ENCODE peak calls at places on chromosomes 1 and 21, in nine cellular contexts. One of them, this sample, is unnamed.

GRCh38 chr1:215407575-215407974 is 159.5 kb upstream of the KCTD3 start:
- DNase-seq in dorsolateral prefrontal cortex: no peak
- DNase-seq in psoas muscle: no peak
- DNase-seq in T-helper 9 cell: no peak
- DNase-seq in activated T-helper 1 cell treated with anti-CD3 and anti-CD28 coated beads, Interleukin-2, amount 50 U/mL, for 16 hours: no peak
- DNase-seq in NCI-H510A: no peak
- DNase-seq in activated CD8-positive, alpha-beta T cell treated with anti-CD3 and anti-CD28 coated beads, Interleukin-2, amount 10 ng/mL, durations not matched to agents 7 days and 5 days: no peak
- DNase-seq in HEK293T: no peak
- DNase-seq in NCI-H524: no peak
- DNase-seq in this sample: no peak

GRCh38 chr1:160744287-160744857 is 5.3 kb downstream of the SLAMF7 start:
- DNase-seq in dorsolateral prefrontal cortex: no peak
- DNase-seq in psoas muscle: no peak
- DNase-seq in T-helper 9 cell: no peak
- DNase-seq in activated T-helper 1 cell treated with anti-CD3 and anti-CD28 coated beads, Interleukin-2, amount 50 U/mL, for 16 hours: no peak
- DNase-seq in NCI-H510A: no peak
- DNase-seq in activated CD8-positive, alpha-beta T cell treated with anti-CD3 and anti-CD28 coated beads, Interleukin-2, amount 10 ng/mL, durations not matched to agents 7 days and 5 days: peak
- DNase-seq in HEK293T: no peak
- DNase-seq in NCI-H524: no peak
- DNase-seq in this sample: no peak

GRCh38 chr1:101130673-101131072 is 105.1 kb upstream of the DPH5 start:
- DNase-seq in dorsolateral prefrontal cortex: no peak
- DNase-seq in psoas muscle: no peak
- DNase-seq in T-helper 9 cell: no peak
- DNase-seq in activated T-helper 1 cell treated with anti-CD3 and anti-CD28 coated beads, Interleukin-2, amount 50 U/mL, for 16 hours: no peak
- DNase-seq in NCI-H510A: no peak
- DNase-seq in activated CD8-positive, alpha-beta T cell treated with anti-CD3 and anti-CD28 coated beads, Interleukin-2, amount 10 ng/mL, durations not matched to agents 7 days and 5 days: no peak
- DNase-seq in HEK293T: no peak
- DNase-seq in NCI-H524: no peak
- DNase-seq in this sample: no peak

GRCh38 chr1:236143104-236143948 is 987 bp downstream of the GPR137B start:
- DNase-seq in dorsolateral prefrontal cortex: no peak
- DNase-seq in psoas muscle: no peak
- DNase-seq in T-helper 9 cell: peak
- DNase-seq in activated T-helper 1 cell treated with anti-CD3 and anti-CD28 coated beads, Interleukin-2, amount 50 U/mL, for 16 hours: no peak
- DNase-seq in NCI-H510A: no peak
- DNase-seq in activated CD8-positive, alpha-beta T cell treated with anti-CD3 and anti-CD28 coated beads, Interleukin-2, amount 10 ng/mL, durations not matched to agents 7 days and 5 days: peak
- DNase-seq in HEK293T: peak
- DNase-seq in NCI-H524: peak
- DNase-seq in this sample: no peak

GRCh38 chr1:151827853-151828252 is 3.7 kb downstream of the RORC start:
- DNase-seq in dorsolateral prefrontal cortex: no peak
- DNase-seq in psoas muscle: no peak
- DNase-seq in T-helper 9 cell: peak
- DNase-seq in activated T-helper 1 cell treated with anti-CD3 and anti-CD28 coated beads, Interleukin-2, amount 50 U/mL, for 16 hours: no peak
- DNase-seq in NCI-H510A: no peak
- DNase-seq in activated CD8-positive, alpha-beta T cell treated with anti-CD3 and anti-CD28 coated beads, Interleukin-2, amount 10 ng/mL, durations not matched to agents 7 days and 5 days: no peak
- DNase-seq in HEK293T: no peak
- DNase-seq in NCI-H524: no peak
- DNase-seq in this sample: no peak

GRCh38 chr1:228118040-228118439 is 8.9 kb upstream of the MRPL55 start:
- DNase-seq in dorsolateral prefrontal cortex: no peak
- DNase-seq in psoas muscle: no peak
- DNase-seq in T-helper 9 cell: no peak
- DNase-seq in activated T-helper 1 cell treated with anti-CD3 and anti-CD28 coated beads, Interleukin-2, amount 50 U/mL, for 16 hours: no peak
- DNase-seq in NCI-H510A: no peak
- DNase-seq in activated CD8-positive, alpha-beta T cell treated with anti-CD3 and anti-CD28 coated beads, Interleukin-2, amount 10 ng/mL, durations not matched to agents 7 days and 5 days: no peak
- DNase-seq in HEK293T: no peak
- DNase-seq in NCI-H524: no peak
- DNase-seq in this sample: no peak

GRCh38 chr1:12204140-12204539 is 25.7 kb upstream of the VPS13D start:
- DNase-seq in dorsolateral prefrontal cortex: no peak
- DNase-seq in psoas muscle: no peak
- DNase-seq in T-helper 9 cell: no peak
- DNase-seq in activated T-helper 1 cell treated with anti-CD3 and anti-CD28 coated beads, Interleukin-2, amount 50 U/mL, for 16 hours: no peak
- DNase-seq in NCI-H510A: no peak
- DNase-seq in activated CD8-positive, alpha-beta T cell treated with anti-CD3 and anti-CD28 coated beads, Interleukin-2, amount 10 ng/mL, durations not matched to agents 7 days and 5 days: peak
- DNase-seq in HEK293T: no peak
- DNase-seq in NCI-H524: no peak
- DNase-seq in this sample: no peak

GRCh38 chr1:65844990-65845757 is 52.5 kb downstream of the PDE4B start:
- DNase-seq in dorsolateral prefrontal cortex: no peak
- DNase-seq in psoas muscle: no peak
- DNase-seq in T-helper 9 cell: no peak
- DNase-seq in activated T-helper 1 cell treated with anti-CD3 and anti-CD28 coated beads, Interleukin-2, amount 50 U/mL, for 16 hours: no peak
- DNase-seq in NCI-H510A: no peak
- DNase-seq in activated CD8-positive, alpha-beta T cell treated with anti-CD3 and anti-CD28 coated beads, Interleukin-2, amount 10 ng/mL, durations not matched to agents 7 days and 5 days: no peak
- DNase-seq in HEK293T: no peak
- DNase-seq in NCI-H524: peak
- DNase-seq in this sample: no peak

GRCh38 chr1:46429436-46429835 is 35.3 kb downstream of the FAAH start:
- DNase-seq in dorsolateral prefrontal cortex: no peak
- DNase-seq in psoas muscle: no peak
- DNase-seq in T-helper 9 cell: no peak
- DNase-seq in activated T-helper 1 cell treated with anti-CD3 and anti-CD28 coated beads, Interleukin-2, amount 50 U/mL, for 16 hours: no peak
- DNase-seq in NCI-H510A: no peak
- DNase-seq in activated CD8-positive, alpha-beta T cell treated with anti-CD3 and anti-CD28 coated beads, Interleukin-2, amount 10 ng/mL, durations not matched to agents 7 days and 5 days: no peak
- DNase-seq in HEK293T: no peak
- DNase-seq in NCI-H524: no peak
- DNase-seq in this sample: no peak

GRCh38 chr1:66271904-66272254 is 262.1 kb upstream of the SGIP1 start:
- DNase-seq in dorsolateral prefrontal cortex: peak
- DNase-seq in psoas muscle: peak
- DNase-seq in T-helper 9 cell: no peak
- DNase-seq in activated T-helper 1 cell treated with anti-CD3 and anti-CD28 coated beads, Interleukin-2, amount 50 U/mL, for 16 hours: no peak
- DNase-seq in NCI-H510A: no peak
- DNase-seq in activated CD8-positive, alpha-beta T cell treated with anti-CD3 and anti-CD28 coated beads, Interleukin-2, amount 10 ng/mL, durations not matched to agents 7 days and 5 days: no peak
- DNase-seq in HEK293T: peak
- DNase-seq in NCI-H524: no peak
- DNase-seq in this sample: no peak

GRCh38 chr1:114131526-114132220 is 22.0 kb downstream of the SYT6 start:
- DNase-seq in dorsolateral prefrontal cortex: no peak
- DNase-seq in psoas muscle: no peak
- DNase-seq in T-helper 9 cell: no peak
- DNase-seq in activated T-helper 1 cell treated with anti-CD3 and anti-CD28 coated beads, Interleukin-2, amount 50 U/mL, for 16 hours: no peak
- DNase-seq in NCI-H510A: no peak
- DNase-seq in activated CD8-positive, alpha-beta T cell treated with anti-CD3 and anti-CD28 coated beads, Interleukin-2, amount 10 ng/mL, durations not matched to agents 7 days and 5 days: no peak
- DNase-seq in HEK293T: no peak
- DNase-seq in NCI-H524: no peak
- DNase-seq in this sample: no peak

GRCh38 chr21:32336711-32337110 is 38.1 kb downstream of the MRAP start:
- DNase-seq in dorsolateral prefrontal cortex: no peak
- DNase-seq in psoas muscle: no peak
- DNase-seq in T-helper 9 cell: no peak
- DNase-seq in activated T-helper 1 cell treated with anti-CD3 and anti-CD28 coated beads, Interleukin-2, amount 50 U/mL, for 16 hours: no peak
- DNase-seq in NCI-H510A: no peak
- DNase-seq in activated CD8-positive, alpha-beta T cell treated with anti-CD3 and anti-CD28 coated beads, Interleukin-2, amount 10 ng/mL, durations not matched to agents 7 days and 5 days: no peak
- DNase-seq in HEK293T: no peak
- DNase-seq in NCI-H524: peak
- DNase-seq in this sample: no peak

GRCh38 chr1:206672844-206673758 is 11.6 kb upstream of the MAPKAPK2 start:
- DNase-seq in dorsolateral prefrontal cortex: no peak
- DNase-seq in psoas muscle: no peak
- DNase-seq in T-helper 9 cell: no peak
- DNase-seq in activated T-helper 1 cell treated with anti-CD3 and anti-CD28 coated beads, Interleukin-2, amount 50 U/mL, for 16 hours: no peak
- DNase-seq in NCI-H510A: no peak
- DNase-seq in activated CD8-positive, alpha-beta T cell treated with anti-CD3 and anti-CD28 coated beads, Interleukin-2, amount 10 ng/mL, durations not matched to agents 7 days and 5 days: no peak
- DNase-seq in HEK293T: no peak
- DNase-seq in NCI-H524: no peak
- DNase-seq in this sample: no peak

GRCh38 chr1:160935527-160936258 is 18.9 kb downstream of the ITLN2 start:
- DNase-seq in dorsolateral prefrontal cortex: no peak
- DNase-seq in psoas muscle: no peak
- DNase-seq in T-helper 9 cell: no peak
- DNase-seq in activated T-helper 1 cell treated with anti-CD3 and anti-CD28 coated beads, Interleukin-2, amount 50 U/mL, for 16 hours: no peak
- DNase-seq in NCI-H510A: no peak
- DNase-seq in activated CD8-positive, alpha-beta T cell treated with anti-CD3 and anti-CD28 coated beads, Interleukin-2, amount 10 ng/mL, durations not matched to agents 7 days and 5 days: no peak
- DNase-seq in HEK293T: no peak
- DNase-seq in NCI-H524: no peak
- DNase-seq in this sample: no peak

GRCh38 chr1:46517932-46518498 is 28.4 kb downstream of the DMBX1 start:
- DNase-seq in dorsolateral prefrontal cortex: no peak
- DNase-seq in psoas muscle: no peak
- DNase-seq in T-helper 9 cell: no peak
- DNase-seq in activated T-helper 1 cell treated with anti-CD3 and anti-CD28 coated beads, Interleukin-2, amount 50 U/mL, for 16 hours: no peak
- DNase-seq in NCI-H510A: no peak
- DNase-seq in activated CD8-positive, alpha-beta T cell treated with anti-CD3 and anti-CD28 coated beads, Interleukin-2, amount 10 ng/mL, durations not matched to agents 7 days and 5 days: no peak
- DNase-seq in HEK293T: no peak
- DNase-seq in NCI-H524: no peak
- DNase-seq in this sample: no peak

GRCh38 chr1:78840447-78841251 is 165.9 kb downstream of the ADGRL4 start:
- DNase-seq in dorsolateral prefrontal cortex: no peak
- DNase-seq in psoas muscle: no peak
- DNase-seq in T-helper 9 cell: no peak
- DNase-seq in activated T-helper 1 cell treated with anti-CD3 and anti-CD28 coated beads, Interleukin-2, amount 50 U/mL, for 16 hours: no peak
- DNase-seq in NCI-H510A: no peak
- DNase-seq in activated CD8-positive, alpha-beta T cell treated with anti-CD3 and anti-CD28 coated beads, Interleukin-2, amount 10 ng/mL, durations not matched to agents 7 days and 5 days: no peak
- DNase-seq in HEK293T: peak
- DNase-seq in NCI-H524: peak
- DNase-seq in this sample: no peak

GRCh38 chr1:1358433-1359201 is at the start of gene MXRA8:
- DNase-seq in dorsolateral prefrontal cortex: no peak
- DNase-seq in psoas muscle: peak
- DNase-seq in T-helper 9 cell: no peak
- DNase-seq in activated T-helper 1 cell treated with anti-CD3 and anti-CD28 coated beads, Interleukin-2, amount 50 U/mL, for 16 hours: no peak
- DNase-seq in NCI-H510A: no peak
- DNase-seq in activated CD8-positive, alpha-beta T cell treated with anti-CD3 and anti-CD28 coated beads, Interleukin-2, amount 10 ng/mL, durations not matched to agents 7 days and 5 days: no peak
- DNase-seq in HEK293T: no peak
- DNase-seq in NCI-H524: no peak
- DNase-seq in this sample: peak

GRCh38 chr21:23963454-23963853 is 1643.8 kb downstream of the MRPL39 start:
- DNase-seq in dorsolateral prefrontal cortex: no peak
- DNase-seq in psoas muscle: no peak
- DNase-seq in T-helper 9 cell: no peak
- DNase-seq in activated T-helper 1 cell treated with anti-CD3 and anti-CD28 coated beads, Interleukin-2, amount 50 U/mL, for 16 hours: no peak
- DNase-seq in NCI-H510A: no peak
- DNase-seq in activated CD8-positive, alpha-beta T cell treated with anti-CD3 and anti-CD28 coated beads, Interleukin-2, amount 10 ng/mL, durations not matched to agents 7 days and 5 days: no peak
- DNase-seq in HEK293T: no peak
- DNase-seq in NCI-H524: no peak
- DNase-seq in this sample: no peak

GRCh38 chr1:100866041-100866900 is 28.4 kb downstream of the EXTL2 start:
- DNase-seq in dorsolateral prefrontal cortex: no peak
- DNase-seq in psoas muscle: no peak
- DNase-seq in T-helper 9 cell: no peak
- DNase-seq in activated T-helper 1 cell treated with anti-CD3 and anti-CD28 coated beads, Interleukin-2, amount 50 U/mL, for 16 hours: no peak
- DNase-seq in NCI-H510A: no peak
- DNase-seq in activated CD8-positive, alpha-beta T cell treated with anti-CD3 and anti-CD28 coated beads, Interleukin-2, amount 10 ng/mL, durations not matched to agents 7 days and 5 days: no peak
- DNase-seq in HEK293T: peak
- DNase-seq in NCI-H524: no peak
- DNase-seq in this sample: no peak

GRCh38 chr1:41743361-41743760 is 175.4 kb downstream of the HIVEP3 start:
- DNase-seq in dorsolateral prefrontal cortex: no peak
- DNase-seq in psoas muscle: no peak
- DNase-seq in T-helper 9 cell: no peak
- DNase-seq in activated T-helper 1 cell treated with anti-CD3 and anti-CD28 coated beads, Interleukin-2, amount 50 U/mL, for 16 hours: no peak
- DNase-seq in NCI-H510A: no peak
- DNase-seq in activated CD8-positive, alpha-beta T cell treated with anti-CD3 and anti-CD28 coated beads, Interleukin-2, amount 10 ng/mL, durations not matched to agents 7 days and 5 days: no peak
- DNase-seq in HEK293T: no peak
- DNase-seq in NCI-H524: no peak
- DNase-seq in this sample: no peak

GRCh38 chr1:1332774-1333480 is 1.8 kb downstream of the TAS1R3 start:
- DNase-seq in dorsolateral prefrontal cortex: no peak
- DNase-seq in psoas muscle: no peak
- DNase-seq in T-helper 9 cell: no peak
- DNase-seq in activated T-helper 1 cell treated with anti-CD3 and anti-CD28 coated beads, Interleukin-2, amount 50 U/mL, for 16 hours: no peak
- DNase-seq in NCI-H510A: no peak
- DNase-seq in activated CD8-positive, alpha-beta T cell treated with anti-CD3 and anti-CD28 coated beads, Interleukin-2, amount 10 ng/mL, durations not matched to agents 7 days and 5 days: no peak
- DNase-seq in HEK293T: no peak
- DNase-seq in NCI-H524: no peak
- DNase-seq in this sample: no peak

GRCh38 chr1:110084226-110085078 is 14.0 kb upstream of the ALX3 start:
- DNase-seq in dorsolateral prefrontal cortex: no peak
- DNase-seq in psoas muscle: peak
- DNase-seq in T-helper 9 cell: no peak
- DNase-seq in activated T-helper 1 cell treated with anti-CD3 and anti-CD28 coated beads, Interleukin-2, amount 50 U/mL, for 16 hours: no peak
- DNase-seq in NCI-H510A: no peak
- DNase-seq in activated CD8-positive, alpha-beta T cell treated with anti-CD3 and anti-CD28 coated beads, Interleukin-2, amount 10 ng/mL, durations not matched to agents 7 days and 5 days: peak
- DNase-seq in HEK293T: no peak
- DNase-seq in NCI-H524: no peak
- DNase-seq in this sample: no peak